ENCODE peak calls at places on chromosomes 6 and 20, in five cellular contexts. D is HFFc6; C is CD8-positive, alpha-beta T cell; B is esophagus squamous epithelium; N is dorsolateral prefrontal cortex. L is an unnamed sample.

GRCh38 chr6:111841822-111842221 is 31.4 kb downstream of the FYN start:
- DNase-seq in D (no peak), C (peak), B (no peak), N (no peak), L (no peak)

GRCh38 chr6:135779213-135779612 is 72.3 kb upstream of the PDE7B start:
- DNase-seq in D (no peak), C (no peak), B (no peak), N (no peak), L (no peak)

GRCh38 chr20:32437391-32438074 is 79.4 kb downstream of the ASXL1 start:
- DNase-seq in D (no peak), C (no peak), B (no peak), N (no peak), L (peak)

GRCh38 chr6:7425808-7426190 is 36.2 kb downstream of the RIOK1 start:
- DNase-seq in D (no peak), C (no peak), B (no peak), N (no peak), L (no peak)

GRCh38 chr20:13220194-13220856 is 749 bp upstream of the ISM1 start:
- DNase-seq in D (no peak), C (peak), B (no peak), N (no peak), L (peak)

GRCh38 chr6:42316390-42316970 is 98.8 kb upstream of the MRPS10 start:
- DNase-seq in D (peak), C (no peak), B (no peak), N (no peak), L (no peak)

GRCh38 chr20:25285856-25286798 is 38.2 kb downstream of the PYGB start:
- DNase-seq in D (no peak), C (no peak), B (no peak), N (peak), L (no peak)

GRCh38 chr6:155126727-155127439 is 131.8 kb downstream of the TIAM2 start:
- DNase-seq in D (peak), C (no peak), B (no peak), N (no peak), L (peak)

GRCh38 chr6:47138046-47138445 is 95.9 kb upstream of the ADGRF1 start:
- DNase-seq in D (no peak), C (no peak), B (no peak), N (no peak), L (no peak)

GRCh38 chr6:24547243-24547642 is 52.5 kb downstream of the ALDH5A1 start:
- DNase-seq in D (no peak), C (peak), B (no peak), N (no peak), L (peak)
- TF ChIP-seq CTCF in D (no peak), C (no peak), B (no peak), N (no peak), L (peak)

GRCh38 chr6:26025894-26026832 is 61.1 kb upstream of the HFE start:
- DNase-seq in D (peak), C (peak), B (peak), N (peak), L (peak)
- TF ChIP-seq CTCF in D (peak), C (peak), B (peak), N (peak), L (peak)

GRCh38 chr20:62583424-62583920 is 58.8 kb upstream of the SLCO4A1 start:
- DNase-seq in D (peak), C (no peak), B (no peak), N (no peak), L (no peak)
- TF ChIP-seq CTCF in D (peak), C (no peak), B (no peak), N (no peak), L (no peak)

GRCh38 chr20:53937929-53938367 is 132.4 kb downstream of the BCAS1 start:
- DNase-seq in D (no peak), C (no peak), B (no peak), N (no peak), L (no peak)

GRCh38 chr20:53935353-53936084 is 134.9 kb downstream of the BCAS1 start:
- DNase-seq in D (no peak), C (no peak), B (no peak), N (no peak), L (no peak)

GRCh38 chr20:53939554-53940355 is 130.6 kb downstream of the BCAS1 start:
- DNase-seq in D (peak), C (peak), B (peak), N (peak), L (peak)

GRCh38 chr20:53938739-53939138 is 131.7 kb downstream of the BCAS1 start:
- DNase-seq in D (no peak), C (no peak), B (no peak), N (no peak), L (no peak)

GRCh38 chr20:53937330-53937729 is 133.1 kb downstream of the BCAS1 start:
- DNase-seq in D (no peak), C (no peak), B (no peak), N (no peak), L (no peak)
- TF ChIP-seq CTCF in D (no peak), C (no peak), B (no peak), N (no peak), L (no peak)

GRCh38 chr6:124339610-124340339 is 536.1 kb downstream of the NKAIN2 start:
- DNase-seq in D (no peak), C (no peak), B (no peak), N (no peak), L (no peak)

GRCh38 chr6:124334359-124334758 is 530.7 kb downstream of the NKAIN2 start:
- DNase-seq in D (no peak), C (no peak), B (no peak), N (no peak), L (no peak)
- TF ChIP-seq CTCF in D (no peak), C (no peak), B (no peak), N (no peak), L (no peak)

GRCh38 chr6:157339432-157339831 is 16.1 kb upstream of the TMEM242 start:
- DNase-seq in D (no peak), C (no peak), B (no peak), N (no peak), L (no peak)
- TF ChIP-seq CTCF in D (peak), C (no peak), B (no peak), N (no peak), L (no peak)

DNA sequence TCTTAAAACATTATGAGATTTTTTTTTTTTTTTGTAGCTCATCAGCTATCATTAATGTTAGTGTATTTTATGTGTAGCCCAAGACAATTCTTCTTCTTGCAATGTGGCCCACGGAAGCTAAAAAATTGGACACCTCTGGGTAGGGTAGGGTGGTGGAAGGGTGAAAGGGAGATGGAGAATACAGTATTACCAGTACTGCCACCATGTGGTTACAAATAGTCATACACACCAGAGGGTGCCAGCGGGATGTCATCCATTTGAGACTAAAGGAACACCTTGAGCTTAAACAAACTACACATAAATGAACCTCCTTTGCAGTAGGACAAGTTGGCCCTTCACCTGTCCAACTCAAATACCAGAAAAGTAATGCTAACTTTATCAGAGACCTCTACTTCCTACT is 601.9 kb downstream of the HTR1B start:
- DNase-seq in D (no peak), C (no peak), B (no peak), N (no peak), L (no peak)
- TF ChIP-seq CTCF in D (peak), C (no peak), B (no peak), N (peak), L (peak)

GRCh38 chr20:38473353-38473795 is 731 bp downstream of the RALGAPB start:
- DNase-seq in D (peak), C (no peak), B (no peak), N (no peak), L (no peak)
- TF ChIP-seq CTCF in D (peak), C (no peak), B (no peak), N (no peak), L (no peak)

GRCh38 chr20:9392892-9393857 is 121.2 kb upstream of the LAMP5 start:
- DNase-seq in D (peak), C (no peak), B (no peak), N (peak), L (peak)
- TF ChIP-seq CTCF in D (peak), C (no peak), B (no peak), N (peak), L (peak)